ENCODE peak calls at places on chromosomes 4 and X, in nine cellular contexts. M, W, V, X, E, A, I, Z and Y are unnamed samples.

GRCh38 chrX:133089411-133089810 is 7.5 kb downstream of the USP26 start:
- DNase-seq in M (no peak), X (no peak), Z (no peak), V (no peak), I (no peak), A (no peak), E (no peak), W (no peak), Y (no peak)

GRCh38 chr4:162837679-162838078 is 329.0 kb downstream of the NAF1 start:
- DNase-seq in X (no peak), Z (no peak), E (no peak), I (no peak), V (no peak), W (no peak), M (no peak), A (no peak), Y (no peak)

GRCh38 chr4:159446266-159446976 is 343.5 kb downstream of the RAPGEF2 start:
- DNase-seq in V (peak; percentile 31), E (peak; percentile 36), X (peak; percentile 13), W (no peak), I (peak; percentile 18), Z (peak; percentile 84), A (no peak), M (peak; percentile 84), Y (no peak)

GRCh38 chr4:123415977-123416376 is 19.4 kb downstream of the SPRY1 start:
- DNase-seq in W (no peak), X (no peak), V (no peak), Z (peak; percentile 45), A (peak; percentile 46), I (no peak), E (no peak), M (no peak), Y (no peak)

GRCh38 chrX:39377773-39378172 is 576.5 kb downstream of the MID1IP1 start:
- DNase-seq in Z (no peak), E (no peak), W (no peak), A (no peak), V (no peak), X (no peak), I (no peak), M (no peak), Y (no peak)

GRCh38 chr4:76457885-76458284 is 22.9 kb downstream of the SHROOM3 start:
- DNase-seq in M (no peak), W (no peak), E (no peak), I (no peak), Z (no peak), X (no peak), V (no peak), A (no peak), Y (no peak)

GRCh38 chr4:82866706-82867385 is 24.1 kb downstream of the SEC31A start:
- DNase-seq in V (no peak), E (no peak), I (no peak), M (no peak), X (no peak), A (no peak), W (no peak), Z (peak; percentile 23), Y (no peak)

GRCh38 chr4:180058731-180059215 is 2184.4 kb upstream of the TENM3 start:
- DNase-seq in I (peak; percentile 77), W (peak; percentile 68), A (no peak), E (peak; percentile 71), M (peak; percentile 78), Z (peak; percentile 44), V (peak; percentile 32), X (no peak), Y (peak; percentile 44)

GRCh38 chr4:185312699-185313098 is 83.0 kb downstream of the LRP2BP start:
- DNase-seq in V (no peak), M (no peak), Z (peak; percentile 43), W (no peak), I (no peak), A (no peak), E (no peak), X (no peak), Y (no peak)

GRCh38 chrX:148929686-148930085 is 429.3 kb downstream of the AFF2 start:
- DNase-seq in E (no peak), W (no peak), Z (peak; percentile 5), X (no peak), M (no peak), I (no peak), V (no peak), A (no peak), Y (no peak)

GRCh38 chr4:141462361-141462760 is 174.0 kb upstream of the IL15 start:
- DNase-seq in E (no peak), M (no peak), Z (peak; percentile 21), X (no peak), W (no peak), V (no peak), A (no peak), I (no peak), Y (no peak)

DNA sequence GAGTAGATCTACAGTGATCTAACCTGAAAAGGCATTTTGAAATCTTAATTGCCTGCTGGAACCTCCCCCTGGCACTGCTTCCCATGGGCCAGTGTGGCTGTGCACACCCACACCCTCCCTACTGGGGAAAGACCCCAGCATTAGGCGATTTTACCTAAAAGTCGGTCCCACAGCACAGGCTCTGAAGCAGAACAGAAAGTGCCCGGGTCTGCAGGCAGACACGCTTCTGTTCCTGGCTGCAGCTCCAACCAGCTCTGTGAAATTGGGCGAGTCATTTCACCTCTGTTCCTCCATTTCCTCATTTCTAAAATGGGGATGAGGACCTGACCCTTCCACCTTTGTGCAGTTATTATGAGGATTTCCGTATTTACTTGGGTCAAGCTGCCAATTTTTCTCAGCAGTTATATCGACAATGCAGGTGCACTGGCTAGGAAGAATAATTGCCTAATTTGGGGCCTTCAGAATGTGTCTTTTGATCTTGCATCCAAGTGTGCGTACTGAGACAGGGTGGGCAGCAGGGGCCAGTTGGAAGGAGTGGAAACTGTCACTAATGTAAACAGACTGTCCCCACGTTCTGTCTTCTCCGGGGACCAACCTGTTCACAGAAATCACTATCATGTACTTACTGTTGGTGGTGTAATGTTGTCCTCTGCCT is 7.1 kb downstream of the KLF3 start:
- DNase-seq in V (peak; percentile 42), I (peak; percentile 44), A (no peak), E (no peak), X (no peak), M (no peak), W (no peak), Z (no peak), Y (no peak)
- H3K4me3 ChIP-seq in V (no peak overlapping the region), I (no peak overlapping the region), A (peak overlapping the region; percentile 7), E (no peak overlapping the region), X (no peak overlapping the region), M (no peak overlapping the region), W (peak overlapping the region; percentile 5), Z (no peak overlapping the region), Y (no peak overlapping the region)

DNA sequence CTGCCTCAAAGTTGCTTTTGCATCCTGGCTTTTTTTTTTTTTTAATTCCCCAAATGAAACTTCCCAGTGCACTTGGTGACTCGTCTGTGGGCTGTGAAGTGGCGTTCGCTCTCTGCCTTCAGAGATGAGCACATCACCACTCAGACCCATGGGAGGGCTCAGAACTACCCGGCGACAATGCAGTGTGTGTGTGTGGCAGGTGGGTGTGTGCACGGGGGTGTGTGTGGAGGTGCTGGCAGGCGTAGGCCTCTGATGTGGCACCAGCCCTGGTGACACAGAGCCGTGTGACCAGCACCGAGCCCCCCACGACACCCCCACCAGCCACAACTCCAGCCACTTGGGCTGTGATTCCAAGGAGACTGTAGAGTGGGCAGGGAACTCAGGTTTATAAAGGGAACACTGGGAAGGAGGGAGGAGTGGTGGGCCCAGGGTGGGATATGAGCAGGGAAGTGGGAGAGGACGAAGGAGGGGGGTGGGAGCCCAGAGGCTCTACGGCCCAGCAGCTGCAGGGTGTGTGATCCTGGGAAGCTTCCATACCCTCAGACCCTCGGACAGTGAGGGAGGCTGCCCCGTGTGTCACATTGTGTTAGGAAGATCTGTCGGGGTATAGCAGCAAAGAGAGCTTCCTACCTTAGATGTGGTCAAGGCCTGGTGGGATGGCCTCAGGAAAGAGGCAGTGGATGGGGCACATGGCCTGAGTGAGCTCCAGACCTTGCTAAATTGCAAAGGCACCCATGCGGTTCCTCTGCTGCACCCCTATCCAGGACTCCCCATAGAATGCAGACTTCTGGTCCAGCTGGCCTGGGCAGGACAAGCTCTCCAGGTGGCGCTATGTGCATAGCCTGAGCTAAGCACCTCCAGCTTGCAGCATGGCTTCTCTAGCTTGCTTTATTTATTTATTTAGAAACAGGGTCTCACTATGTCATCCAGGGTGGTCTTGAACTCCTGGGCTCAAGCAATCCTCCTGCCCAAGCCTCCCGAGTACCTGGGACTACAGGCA is 5.8 kb upstream of the WFS1 start:
- DNase-seq in M (peak; percentile 68), I (no peak), X (peak; percentile 62), W (no peak), V (no peak), A (peak; percentile 22), Z (peak; percentile 63), E (no peak), Y (no peak)
- TF ChIP-seq CTCF in M (peak; percentile 60), I (peak; percentile 25), X (peak; percentile 59), W (peak; percentile 55), V (peak; percentile 2), A (no peak), Z (peak; percentile 80), E (no peak), Y (no peak)

GRCh38 chr4:118751634-118752293 is 66.6 kb downstream of the METTL14 start:
- DNase-seq in A (no peak), V (no peak), Z (peak; percentile 55), I (no peak), E (no peak), W (no peak), X (no peak), M (no peak), Y (no peak)
- H3K27ac ChIP-seq in A (no peak overlapping the region), V (no peak overlapping the region), Z (peak overlapping the region; percentile 25), I (no peak overlapping the region), E (peak overlapping the region; percentile 5), W (no peak overlapping the region), X (peak overlapping the region; percentile 97), M (peak overlapping the region; percentile 43), Y (no peak overlapping the region)

GRCh38 chrX:132025085-132025484 is 2.0 kb downstream of the STK26 start:
- DNase-seq in E (no peak), Z (no peak), I (no peak), W (no peak), X (no peak), V (no peak), M (no peak), A (peak; percentile 9), Y (no peak)
- H3K4me3 ChIP-seq in E (no peak overlapping the region), Z (no peak overlapping the region), I (no peak overlapping the region), W (no peak overlapping the region), X (peak overlapping the region; percentile 57), V (no peak overlapping the region), M (no peak overlapping the region), A (peak overlapping the region; percentile 87), Y (peak overlapping the region; percentile 83)